ENCODE peak calls at places on chromosomes 2 and 18, in nine cellular contexts. B is naive thymus-derived CD4-positive, alpha-beta T cell; H is H9; D is dorsolateral prefrontal cortex; M is HCT116; I is CD4-positive, alpha-beta memory T cell; F is upper lobe of right lung; X is stomach; G is CD4-positive, alpha-beta T cell. A is an unnamed sample.

GRCh38 chr2:96386470-96386869 is 50.9 kb downstream of the NCAPH start:
- DNase-seq in I (no peak), G (no peak), X (no peak), M (no peak), D (no peak), B (no peak), F (no peak), H (no peak), A (no peak)

GRCh38 chr2:133500967-133501366 is 67.3 kb downstream of the NCKAP5 start:
- DNase-seq in M (no peak), I (no peak), D (no peak), B (no peak), H (no peak), F (no peak), X (no peak), G (no peak), A (no peak)

GRCh38 chr18:59265246-59266018 is 7.8 kb downstream of the RAX start:
- DNase-seq in X (no peak), G (no peak), F (no peak), D (no peak), H (peak), B (no peak), I (no peak), M (no peak), A (no peak)

GRCh38 chr2:191023235-191023679 is 9.3 kb upstream of the STAT1 start:
- DNase-seq in X (no peak), F (no peak), G (no peak), D (no peak), M (no peak), I (peak), B (no peak), H (no peak), A (no peak)

GRCh38 chr2:84815146-84815545 is 65.7 kb downstream of the TRABD2A start:
- DNase-seq in D (no peak), G (no peak), H (no peak), B (no peak), M (no peak), F (no peak), I (no peak), X (no peak), A (no peak)

GRCh38 chr2:220166616-220167015 is 539.2 kb downstream of the SLC4A3 start:
- DNase-seq in F (no peak), M (no peak), D (no peak), G (no peak), I (no peak), B (no peak), X (no peak), H (no peak), A (no peak)

GRCh38 chr2:96580771-96581170 is 44.2 kb downstream of the ARID5A start:
- DNase-seq in H (peak), G (no peak), B (no peak), M (peak), F (no peak), X (no peak), I (no peak), D (no peak), A (no peak)

GRCh38 chr2:173914055-173914922 is 50.9 kb downstream of the SP3 start:
- DNase-seq in F (no peak), D (no peak), I (no peak), G (no peak), B (no peak), M (no peak), X (no peak), H (no peak), A (no peak)

GRCh38 chr18:36083729-36084128 is 16.4 kb upstream of the RPRD1A start:
- DNase-seq in G (no peak), H (no peak), D (no peak), X (no peak), I (no peak), F (no peak), B (no peak), M (no peak), A (no peak)

GRCh38 chr2:198214108-198214736 is 409.8 kb downstream of the PLCL1 start:
- DNase-seq in I (no peak), B (no peak), F (no peak), M (no peak), X (no peak), H (no peak), D (no peak), G (no peak), A (no peak)

DNA sequence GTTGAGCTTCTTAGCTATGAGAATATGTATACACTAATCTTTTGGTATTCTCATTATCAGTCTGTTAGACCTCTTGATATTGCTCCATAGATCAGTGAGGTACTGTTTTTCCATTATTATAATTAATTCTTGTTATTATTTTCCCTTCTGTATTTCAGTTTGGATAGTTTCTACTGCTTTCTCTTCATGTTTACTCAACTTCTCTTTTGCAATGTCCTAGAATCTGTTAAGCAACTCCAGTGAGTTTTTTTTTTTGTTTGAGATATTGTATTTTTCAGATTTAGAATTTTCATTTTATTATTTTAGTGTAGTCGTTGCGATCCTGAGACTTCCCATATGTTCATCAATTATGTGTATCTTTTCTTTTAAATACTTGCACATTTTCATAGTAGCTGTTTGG is 260.8 kb downstream of the SETBP1 start:
- DNase-seq in B (no peak), G (no peak), I (no peak), H (no peak), X (no peak), D (no peak), F (no peak), M (no peak), A (no peak)
- H3K27ac ChIP-seq in B (no peak), G (no peak), I (no peak), H (no peak), X (no peak), D (no peak), F (no peak), M (no peak), A (no peak)

GRCh38 chr2:40281021-40281940 is 170.6 kb downstream of the SLC8A1 start:
- DNase-seq in F (no peak), B (no peak), G (no peak), H (no peak), M (no peak), D (no peak), X (no peak), I (no peak), A (no peak)
- H3K27ac ChIP-seq in F (peak), B (no peak), G (no peak), H (no peak), M (no peak), D (peak), X (peak), I (no peak), A (no peak)

DNA sequence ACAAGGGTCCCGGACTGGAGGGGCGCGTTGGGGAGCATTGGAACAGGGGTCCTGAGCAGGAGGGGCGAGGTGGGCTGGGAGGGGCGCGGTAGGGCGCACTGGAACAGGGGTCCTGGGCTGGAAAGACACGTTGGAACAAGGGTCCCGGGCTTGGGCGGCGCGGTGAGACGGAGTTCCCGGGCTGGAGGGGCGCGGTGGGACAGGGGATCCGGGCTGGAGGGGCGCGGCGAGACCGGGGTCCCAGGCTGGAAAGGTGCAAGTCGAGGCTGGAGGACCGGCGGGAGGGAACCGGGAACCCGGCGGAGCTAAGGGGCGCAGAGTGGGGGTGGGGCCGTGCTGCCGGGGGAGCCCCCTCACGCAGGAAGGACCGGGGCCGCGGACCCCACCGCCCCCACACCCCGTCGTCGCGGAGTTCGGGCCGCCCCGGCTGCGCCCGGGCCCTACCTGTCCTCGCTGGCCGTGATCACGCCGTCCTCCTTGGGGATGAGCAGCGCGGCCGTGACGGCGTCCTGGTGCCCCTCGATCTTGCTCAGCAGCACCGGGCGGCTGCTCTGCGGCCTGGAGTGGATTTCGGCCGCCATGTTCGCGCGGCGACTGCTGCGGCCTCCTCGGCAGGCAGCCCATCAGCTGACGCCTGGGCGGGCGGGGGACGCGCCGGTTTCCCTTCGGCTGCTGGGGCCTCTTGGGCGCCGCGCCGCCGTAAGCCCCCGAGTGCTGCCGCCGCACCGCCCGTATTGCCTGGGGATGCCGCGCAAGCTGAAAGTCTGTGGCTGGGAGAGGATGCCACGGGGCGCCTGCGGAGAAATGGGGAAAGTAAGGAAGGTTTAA is at the start of gene WDFY1:
- DNase-seq in M (peak), I (peak), B (peak), G (peak), H (peak), F (peak), X (peak), D (peak), A (peak)
- H3K27ac ChIP-seq in M (peak), I (peak), B (peak), G (peak), H (no peak), F (peak), X (peak), D (peak), A (peak)

GRCh38 chr2:64140665-64141064 is 3.6 kb downstream of the PELI1 start:
- DNase-seq in D (no peak), H (no peak), I (no peak), X (no peak), F (no peak), M (no peak), G (no peak), B (no peak), A (no peak)

GRCh38 chr2:64142817-64143153 is 1.4 kb downstream of the PELI1 start:
- DNase-seq in G (no peak), B (no peak), F (no peak), D (no peak), I (no peak), M (no peak), X (no peak), H (no peak), A (no peak)

GRCh38 chr2:64144057-64145013 is at the start of gene PELI1:
- DNase-seq in X (peak), D (peak), G (peak), M (peak), F (peak), I (peak), B (peak), H (peak), A (peak)

GRCh38 chr2:64143154-64144056 is 815 bp downstream of the PELI1 start:
- DNase-seq in G (peak), B (peak), I (peak), X (no peak), D (no peak), F (peak), H (peak), M (no peak), A (peak)

GRCh38 chr2:64141711-64142405 is 2.4 kb downstream of the PELI1 start:
- DNase-seq in H (no peak), B (no peak), G (no peak), D (no peak), M (no peak), F (no peak), I (no peak), X (no peak), A (no peak)
- H3K27ac ChIP-seq in H (no peak), B (peak), G (no peak), D (peak), M (no peak), F (peak), I (peak), X (peak), A (peak)

GRCh38 chr18:74265546-74266098 is 26.1 kb downstream of the CYB5A start:
- DNase-seq in H (no peak), D (no peak), F (no peak), I (no peak), B (no peak), X (no peak), G (no peak), M (no peak), A (no peak)

GRCh38 chr18:74266161-74266560 is 25.6 kb downstream of the CYB5A start:
- DNase-seq in B (no peak), H (no peak), I (no peak), X (no peak), F (no peak), D (no peak), G (no peak), M (no peak), A (no peak)

GRCh38 chr18:74268175-74268574 is 23.6 kb downstream of the CYB5A start:
- DNase-seq in X (no peak), F (no peak), H (no peak), G (no peak), B (no peak), I (no peak), D (no peak), M (no peak), A (no peak)

GRCh38 chr18:74271656-74272055 is 20.1 kb downstream of the CYB5A start:
- DNase-seq in B (no peak), I (no peak), H (no peak), F (no peak), G (no peak), M (no peak), D (no peak), X (no peak), A (no peak)

DNA sequence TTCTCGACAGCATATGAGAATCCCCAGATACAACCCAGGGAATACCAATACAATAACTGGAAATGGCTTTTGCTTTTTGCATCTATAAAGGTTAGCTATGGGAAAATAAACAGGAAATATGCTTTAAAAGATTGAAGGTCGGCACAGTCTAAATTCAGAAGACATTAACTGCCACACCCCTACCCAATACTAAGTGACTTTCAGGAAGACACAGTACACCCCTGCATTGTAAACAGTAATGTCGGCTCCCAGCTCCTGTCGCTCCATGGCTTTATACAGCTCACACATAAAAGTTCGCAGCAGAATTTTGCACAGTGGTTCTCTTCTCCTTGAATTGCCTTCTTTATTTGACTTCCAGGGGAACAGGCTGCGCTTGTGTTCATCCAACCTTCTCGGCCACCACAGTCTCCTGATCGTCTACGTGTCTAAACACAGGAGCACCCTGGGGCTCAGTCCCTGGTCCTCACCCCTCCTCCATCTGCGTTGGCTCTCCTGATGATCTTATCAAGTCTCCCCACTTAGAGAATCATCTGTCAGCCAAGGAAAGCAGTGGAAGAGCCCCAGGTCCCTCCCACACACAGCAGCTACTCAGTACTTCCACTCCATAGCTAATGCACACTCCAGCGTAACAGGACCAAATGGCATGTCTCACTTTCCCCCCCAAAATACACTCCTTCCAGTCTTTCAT is 22.7 kb downstream of the CYB5A start:
- DNase-seq in B (no peak), M (no peak), H (no peak), D (no peak), X (no peak), G (no peak), F (no peak), I (no peak), A (no peak)
- H3K27ac ChIP-seq in B (no peak), M (no peak), H (no peak), D (no peak), X (no peak), G (no peak), F (no peak), I (no peak), A (peak)

GRCh38 chr2:69081757-69082156 is 68.8 kb downstream of the ANTXR1 start:
- DNase-seq in D (no peak), F (no peak), M (no peak), X (no peak), H (no peak), G (no peak), B (no peak), I (no peak), A (no peak)
- H3K27ac ChIP-seq in D (peak), F (peak), M (no peak), X (peak), H (no peak), G (no peak), B (no peak), I (no peak), A (no peak)

GRCh38 chr2:109615637-109616144 is 1.5 kb downstream of the SOWAHC start:
- DNase-seq in H (peak), M (no peak), G (no peak), D (no peak), B (no peak), I (no peak), F (no peak), X (no peak), A (no peak)
- H3K27ac ChIP-seq in H (no peak), M (no peak), G (no peak), D (no peak), B (no peak), I (no peak), F (no peak), X (no peak), A (no peak)

GRCh38 chr2:50770299-50770698 is 261.6 kb downstream of the NRXN1 start:
- DNase-seq in F (no peak), B (no peak), D (no peak), H (no peak), X (no peak), I (no peak), G (no peak), M (no peak), A (no peak)
- H3K27ac ChIP-seq in F (no peak), B (no peak), D (no peak), H (no peak), X (no peak), I (no peak), G (no peak), M (no peak), A (no peak)

GRCh38 chr2:201795608-201796477 is 10.5 kb upstream of the CDK15 start:
- DNase-seq in B (no peak), X (no peak), F (no peak), H (peak), I (no peak), D (no peak), M (peak), G (no peak), A (no peak)
- H3K27ac ChIP-seq in B (no peak), X (no peak), F (no peak), H (no peak), I (no peak), D (no peak), M (no peak), G (no peak), A (no peak)